ENCODE peak calls at places on chromosomes 5 and 9, in five cellular contexts. C is activated T-helper 9 cell treated with anti-CD3 and anti-CD28 coated beads, Interleukin-2, amount 50 U/mL, for 16 hours; P is iris pigment epithelial cell; Q is NCI-H1105 treated with DMSO at 0.1 percent for 48 hours; T is fibroblast of gingiva. G is an unnamed sample.

GRCh38 chr5:21672911-21673310 is 1180.2 kb downstream of the CDH12 start:
- DNase-seq in C (no peak), P (no peak), Q (no peak), T (no peak), G (no peak)

GRCh38 chr9:129697111-129697955 is 31.9 kb downstream of the PRRX2 start:
- DNase-seq in C (no peak), P (peak), Q (peak), T (peak), G (no peak)

GRCh38 chr9:110758201-110758600 is 89.6 kb downstream of the MUSK start:
- DNase-seq in C (no peak), P (no peak), Q (no peak), T (peak), G (no peak)

GRCh38 chr9:33165263-33166151 is 1.6 kb downstream of the B4GALT1 start:
- DNase-seq in C (no peak), P (peak), Q (no peak), T (peak), G (no peak)

GRCh38 chr5:68381060-68381459 is 165.5 kb downstream of the PIK3R1 start:
- DNase-seq in C (no peak), P (no peak), Q (no peak), T (no peak), G (no peak)

GRCh38 chr9:115226152-115226551 is 108.2 kb upstream of the TNC start:
- DNase-seq in C (no peak), P (no peak), Q (no peak), T (no peak), G (no peak)

GRCh38 chr9:120259100-120259499 is 320.9 kb downstream of the CDK5RAP2 start:
- DNase-seq in C (no peak), P (no peak), Q (no peak), T (no peak), G (no peak)

GRCh38 chr5:169577966-169578365 is 5.6 kb upstream of the SPDL1 start:
- DNase-seq in C (no peak), P (peak), Q (peak), T (peak), G (no peak)

GRCh38 chr5:92945630-92946097 is 635.4 kb downstream of the NR2F1-AS1 start:
- DNase-seq in C (no peak), P (peak), Q (no peak), T (peak), G (no peak)

GRCh38 chr5:67133781-67134180 is 62.8 kb downstream of the CD180 start:
- DNase-seq in C (no peak), P (no peak), Q (no peak), T (no peak), G (no peak)

GRCh38 chr5:177447611-177448243 is 1.1 kb downstream of the PRR7 start:
- DNase-seq in C (no peak), P (peak), Q (no peak), T (peak), G (peak)

GRCh38 chr5:17258429-17258828 is 41.0 kb downstream of the BASP1 start:
- DNase-seq in C (no peak), P (peak), Q (no peak), T (no peak), G (no peak)

GRCh38 chr5:95543017-95543705 is 11.6 kb downstream of the SKIC3 start:
- DNase-seq in C (no peak), P (peak), Q (peak), T (no peak), G (no peak)

GRCh38 chr9:74407166-74407565 is 90.0 kb upstream of the RORB start:
- DNase-seq in C (no peak), P (no peak), Q (no peak), T (no peak), G (no peak)

GRCh38 chr5:166595274-166595951 is 1696.0 kb upstream of the WWC1 start:
- DNase-seq in C (no peak), P (peak), Q (no peak), T (no peak), G (no peak)

GRCh38 chr5:74296685-74297084 is 343.8 kb downstream of the ENC1 start:
- DNase-seq in C (no peak), P (peak), Q (no peak), T (no peak), G (peak)

GRCh38 chr9:127835930-127836586 is 18.4 kb downstream of the ENG start:
- DNase-seq in C (no peak), P (peak), Q (no peak), T (peak), G (no peak)

GRCh38 chr9:121390372-121390771 is 20.3 kb upstream of the STOM start:
- DNase-seq in C (no peak), P (no peak), Q (no peak), T (no peak), G (no peak)

GRCh38 chr9:136532799-136533774 is 12.8 kb downstream of the NOTCH1 start:
- DNase-seq in C (no peak), P (no peak), Q (no peak), T (no peak), G (no peak)

GRCh38 chr5:156819967-156820581 is 30.0 kb upstream of the PPP1R2B start:
- DNase-seq in C (no peak), P (no peak), Q (no peak), T (no peak), G (no peak)

GRCh38 chr5:180299526-180299925 is 7.6 kb upstream of the MAPK9 start:
- DNase-seq in C (no peak), P (no peak), Q (no peak), T (no peak), G (no peak)

GRCh38 chr5:10617103-10617502 is 53.2 kb downstream of the ANKRD33B start:
- DNase-seq in C (no peak), P (no peak), Q (no peak), T (no peak), G (no peak)

GRCh38 chr9:89309608-89310485 is 1.1 kb upstream of the CKS2 start:
- DNase-seq in C (no peak), P (no peak), Q (no peak), T (no peak), G (peak)

GRCh38 chr5:36458746-36459145 is 147.7 kb upstream of the SLC1A3 start:
- DNase-seq in C (no peak), P (no peak), Q (no peak), T (no peak), G (no peak)

GRCh38 chr9:109990541-109990940 is 210.5 kb downstream of the PALM2AKAP2 start:
- DNase-seq in C (no peak), P (no peak), Q (no peak), T (peak), G (no peak)